ENCODE peak calls at places on chromosomes 11 and 22, in four cellular contexts. M is IMR-90, Y is HCT116, B is GM12878. I is an unnamed sample.

GRCh38 chr22:43846966-43847365 is 15.3 kb downstream of the SULT4A1 start:
- DNase-seq in M (no peak), Y (no peak), B (no peak), I (no peak)

GRCh38 chr22:48496987-48497650 is 1330.6 kb downstream of the BRD1 start:
- DNase-seq in M (no peak), Y (no peak), B (no peak), I (no peak)

GRCh38 chr11:14300661-14301304 is 58.2 kb downstream of the RRAS2 start:
- DNase-seq in M (peak), Y (peak), B (no peak), I (no peak)

GRCh38 chr22:19801340-19802000 is 40.9 kb downstream of the TBX1 start:
- DNase-seq in M (no peak), Y (no peak), B (no peak), I (no peak)

GRCh38 chr11:19919050-19919561 is 206.5 kb downstream of the NAV2 start:
- DNase-seq in M (peak), Y (no peak), B (no peak), I (no peak)

GRCh38 chr11:76880314-76880713 is 19.6 kb downstream of the ACER3 start:
- DNase-seq in M (no peak), Y (no peak), B (no peak), I (no peak)

GRCh38 chr11:121473064-121473777 is 20.5 kb upstream of the SORL1-AS1 start:
- DNase-seq in M (peak), Y (no peak), B (no peak), I (no peak)

GRCh38 chr22:37564111-37564711 is 3.9 kb downstream of the CDC42EP1 start:
- DNase-seq in M (peak), Y (no peak), B (no peak), I (no peak)

GRCh38 chr11:45649544-45650165 is 15.8 kb downstream of the CHST1 start:
- DNase-seq in M (no peak), Y (no peak), B (no peak), I (no peak)

GRCh38 chr11:14499178-14499559 is 442 bp downstream of the COPB1 start:
- DNase-seq in M (peak), Y (no peak), B (no peak), I (no peak)

GRCh38 chr22:37999640-38000272 is 15.4 kb upstream of the SOX10 start:
- DNase-seq in M (peak), Y (peak), B (no peak), I (no peak)

GRCh38 chr11:74749965-74750296 is 1.3 kb downstream of the RNF169 start:
- DNase-seq in M (no peak), Y (no peak), B (no peak), I (no peak)

GRCh38 chr11:57763568-57763967 is 2.0 kb downstream of the CTNND1 start:
- DNase-seq in M (peak), Y (no peak), B (no peak), I (no peak)

GRCh38 chr11:118265954-118266353 is 1.9 kb upstream of the MPZL2 start:
- DNase-seq in M (no peak), Y (no peak), B (no peak), I (no peak)

GRCh38 chr11:13215157-13215556 is 62.4 kb upstream of the BMAL1 start:
- DNase-seq in M (peak), Y (peak), B (no peak), I (no peak)

GRCh38 chr11:60985991-60986915 is 14.8 kb downstream of the CD6 start:
- DNase-seq in M (peak), Y (no peak), B (no peak), I (no peak)

GRCh38 chr11:130243816-130244215 is 70.9 kb downstream of the ZBTB44 start:
- DNase-seq in M (no peak), Y (no peak), B (peak), I (no peak)

GRCh38 chr11:13183094-13183825 is 94.3 kb upstream of the BMAL1 start:
- DNase-seq in M (peak), Y (no peak), B (no peak), I (no peak)

GRCh38 chr11:47264119-47264915 is 5.6 kb upstream of the MADD start:
- DNase-seq in M (peak), Y (no peak), B (no peak), I (no peak)

GRCh38 chr22:31085928-31086327 is 4.8 kb downstream of the SMTN start:
- DNase-seq in M (no peak), Y (no peak), B (no peak), I (no peak)

GRCh38 chr11:130452171-130452570 is 3.7 kb downstream of the ADAMTS15 start:
- DNase-seq in M (no peak), Y (no peak), B (no peak), I (no peak)

GRCh38 chr11:9462172-9462799 is 1.5 kb downstream of the ZNF143 start:
- DNase-seq in M (peak), Y (no peak), B (no peak), I (no peak)

GRCh38 chr11:86637976-86638375 is 34.4 kb downstream of the ME3 start:
- DNase-seq in M (peak), Y (no peak), B (no peak), I (no peak)

GRCh38 chr11:13000116-13000515 is 9.0 kb upstream of the RASSF10 start:
- DNase-seq in M (no peak), Y (no peak), B (no peak), I (no peak)

GRCh38 chr11:66915866-66916265 is 42.3 kb downstream of the PC start:
- DNase-seq in M (no peak), Y (no peak), B (no peak), I (no peak)

GRCh38 chr11:62433553-62434301 is 14.9 kb downstream of the SCGB1A1 start:
- DNase-seq in M (no peak), Y (no peak), B (no peak), I (no peak)

GRCh38 chr11:393219-394033 is 583 bp upstream of the PKP3 start:
- DNase-seq in M (peak), Y (peak), B (no peak), I (no peak)

GRCh38 chr11:5366856-5367255 is 15.5 kb downstream of the OR51B6 start:
- DNase-seq in M (peak), Y (no peak), B (no peak), I (no peak)

GRCh38 chr11:5367461-5368074 is 16.0 kb upstream of the OR51M1 start:
- DNase-seq in M (peak), Y (no peak), B (no peak), I (no peak)

GRCh38 chr11:5364214-5364613 is 12.9 kb downstream of the OR51B6 start:
- DNase-seq in M (peak), Y (no peak), B (no peak), I (no peak)

GRCh38 chr11:5362017-5362625 is 10.8 kb downstream of the OR51B6 start:
- DNase-seq in M (peak), Y (no peak), B (no peak), I (no peak)

DNA sequence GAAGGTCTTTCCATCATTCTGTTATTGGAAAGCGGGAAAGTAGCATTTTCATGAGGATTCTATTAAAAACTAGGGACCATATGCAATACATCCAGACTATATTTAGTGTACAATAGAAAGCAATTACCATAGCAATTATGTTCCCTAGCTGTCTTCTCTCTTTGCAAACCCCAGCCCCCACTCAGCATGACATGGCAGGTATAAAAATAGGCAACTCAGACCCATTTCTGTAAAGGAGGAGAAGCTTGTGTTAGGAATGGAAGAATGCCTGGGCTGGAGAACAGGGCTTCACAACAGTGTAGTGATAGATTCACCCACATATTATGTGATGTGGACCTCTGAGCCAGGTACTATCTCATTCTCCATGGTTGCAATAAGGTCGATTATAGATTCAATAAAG is 12.4 kb downstream of the OR51B6 start:
- DNase-seq in M (no peak), Y (no peak), B (no peak), I (no peak)
- TF ChIP-seq RAD21 in M (no peak), Y (no peak), B (no peak), I (no peak)

GRCh38 chr11:2182692-2183474 is 11.3 kb upstream of the TH start:
- DNase-seq in M (no peak), Y (no peak), B (no peak), I (no peak)
- TF ChIP-seq RAD21 in M (no peak), Y (no peak), B (no peak), I (no peak)

DNA sequence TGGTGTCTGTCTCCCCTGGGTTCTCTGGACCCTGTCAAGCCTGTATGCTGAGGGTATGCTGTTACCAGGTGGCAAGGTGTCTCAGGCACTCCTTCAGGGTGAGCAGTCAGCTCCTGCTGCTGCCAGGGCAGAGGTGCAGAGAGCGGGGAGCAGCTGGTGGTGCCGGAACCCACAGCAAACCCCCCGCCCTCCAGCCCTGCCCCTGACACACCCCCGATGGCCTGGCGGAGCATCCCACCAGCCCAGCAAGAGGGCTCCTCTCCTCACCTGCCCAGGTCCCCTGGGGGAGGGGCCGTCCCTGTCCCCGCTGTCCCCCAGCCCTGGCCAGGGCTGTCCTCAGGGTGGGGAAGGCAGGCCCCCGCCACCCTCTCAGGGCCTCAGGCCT is 12.0 kb upstream of the PIM3 start:
- DNase-seq in M (no peak), Y (no peak), B (no peak), I (no peak)
- TF ChIP-seq RAD21 in M (no peak), Y (no peak), B (no peak), I (no peak)

DNA sequence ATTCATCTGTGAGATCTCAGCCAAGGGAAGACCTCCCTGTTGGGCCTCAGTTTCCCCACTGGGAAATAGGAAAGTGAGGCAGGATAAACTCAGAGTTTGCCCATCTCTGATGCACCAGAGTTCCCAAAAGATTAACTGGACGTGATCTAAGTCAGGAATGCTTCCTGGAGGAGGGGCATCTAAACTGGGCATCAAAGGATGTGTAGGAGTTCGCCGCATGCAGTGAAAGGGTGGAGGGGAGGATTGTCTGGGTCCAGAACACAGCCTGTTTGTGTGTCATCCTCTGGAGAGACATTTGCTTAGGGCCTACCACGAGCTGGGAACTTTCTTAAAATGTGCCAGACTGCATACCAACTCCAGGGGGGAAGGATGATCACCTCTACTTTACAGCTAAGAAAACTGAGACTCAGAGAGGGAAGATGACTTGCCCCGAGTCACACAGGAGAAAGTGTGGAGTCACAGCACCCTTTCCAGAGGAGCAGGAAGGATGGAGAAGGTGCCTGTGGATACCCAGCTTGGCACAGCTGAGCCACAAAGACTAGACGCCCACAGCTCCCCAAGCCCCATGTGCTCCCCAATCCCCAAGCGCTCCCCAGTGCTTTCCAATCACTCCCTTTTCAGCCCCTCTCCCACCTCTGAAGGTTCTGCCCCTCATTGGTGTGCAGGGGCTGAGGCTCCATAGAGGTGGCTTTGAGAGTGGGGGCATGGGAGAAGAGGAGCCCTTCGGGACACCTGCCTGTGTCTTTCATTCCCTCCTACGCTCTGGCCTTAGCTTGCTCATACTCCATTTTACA is 50.1 kb downstream of the MN1 start:
- DNase-seq in M (no peak), Y (no peak), B (no peak), I (no peak)
- TF ChIP-seq RAD21 in M (no peak), Y (no peak), B (no peak), I (no peak)

GRCh38 chr11:96430668-96431067 is 40.9 kb downstream of the JRKL start:
- DNase-seq in M (no peak), Y (no peak), B (no peak), I (no peak)

GRCh38 chr11:96426356-96427103 is 36.7 kb downstream of the JRKL start:
- DNase-seq in M (peak), Y (peak), B (no peak), I (no peak)

GRCh38 chr11:96424693-96425092 is 34.9 kb downstream of the JRKL start:
- DNase-seq in M (peak), Y (no peak), B (no peak), I (no peak)
- TF ChIP-seq RAD21 in M (no peak), Y (no peak), B (no peak), I (no peak)

GRCh38 chr22:36317658-36318271 is 64.8 kb downstream of the APOL1 start:
- DNase-seq in M (no peak), Y (no peak), B (no peak), I (no peak)
- TF ChIP-seq RAD21 in M (no peak), Y (peak), B (no peak), I (no peak)

GRCh38 chr11:64101461-64101860 is 64.5 kb downstream of the MACROD1 start:
- DNase-seq in M (no peak), Y (no peak), B (no peak), I (no peak)

GRCh38 chr11:64100345-64100744 is 64.6 kb downstream of the FLRT1 start:
- DNase-seq in M (no peak), Y (no peak), B (no peak), I (no peak)

GRCh38 chr11:64100782-64101358 is 65.0 kb downstream of the MACROD1 start:
- DNase-seq in M (no peak), Y (no peak), B (no peak), I (no peak)

GRCh38 chr11:64103377-64103985 is 62.4 kb downstream of the MACROD1 start:
- DNase-seq in M (no peak), Y (no peak), B (no peak), I (no peak)

GRCh38 chr11:64102005-64102738 is 63.7 kb downstream of the MACROD1 start:
- DNase-seq in M (no peak), Y (no peak), B (no peak), I (no peak)
- TF ChIP-seq RAD21 in M (no peak), Y (no peak), B (no peak), I (no peak)

GRCh38 chr11:59144579-59145345 is 2.1 kb downstream of the FAM111A start:
- DNase-seq in M (peak), Y (peak), B (peak), I (peak)

GRCh38 chr11:59141673-59142460 is 789 bp upstream of the FAM111A start:
- DNase-seq in M (peak), Y (no peak), B (no peak), I (no peak)

GRCh38 chr11:59144096-59144495 is 1.4 kb downstream of the FAM111A start:
- DNase-seq in M (peak), Y (no peak), B (no peak), I (no peak)

GRCh38 chr11:59141191-59141590 is 1.5 kb upstream of the FAM111A start:
- DNase-seq in M (no peak), Y (no peak), B (no peak), I (no peak)

GRCh38 chr11:59142530-59143507 is at the start of gene FAM111A:
- DNase-seq in M (peak), Y (peak), B (peak), I (peak)
- TF ChIP-seq RAD21 in M (peak), Y (no peak), B (peak), I (no peak)

DNA sequence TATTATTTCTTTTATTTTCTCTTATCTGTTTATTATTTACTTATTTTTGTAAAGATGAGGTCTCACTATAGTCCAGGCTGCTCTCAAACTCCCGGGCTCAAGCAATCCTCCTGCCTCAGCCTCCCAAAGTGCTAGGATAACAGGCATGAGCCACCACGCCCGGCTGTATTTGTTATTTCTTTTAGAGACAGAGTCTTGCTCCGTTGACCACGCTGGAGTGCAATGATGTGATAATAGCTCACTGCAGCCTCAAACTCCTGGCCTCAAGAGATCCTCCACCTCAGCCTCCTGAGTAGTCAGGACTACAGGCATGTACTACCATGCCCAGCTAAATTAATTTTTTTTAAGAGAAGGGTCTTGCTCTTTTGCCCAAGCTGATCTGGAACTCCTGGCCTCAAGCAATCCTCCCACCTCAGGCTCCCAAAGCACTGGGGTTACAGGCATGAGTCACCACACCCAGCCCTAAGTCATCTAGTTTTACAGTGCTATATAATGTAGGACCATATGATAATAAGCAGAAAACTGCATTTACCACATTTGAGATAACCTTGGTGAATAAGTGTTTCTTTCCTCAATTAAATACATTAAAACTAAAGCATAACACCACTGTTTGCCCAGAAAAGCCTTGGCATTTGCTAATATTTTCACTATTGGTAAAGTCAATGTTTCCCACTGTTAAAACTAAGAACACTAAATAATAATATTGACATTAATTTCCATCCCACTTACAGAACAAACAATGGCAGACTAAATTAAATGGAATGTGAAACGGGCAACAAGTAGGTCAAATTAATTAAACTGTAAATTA is 127.5 kb downstream of the SIK3 start:
- DNase-seq in M (peak), Y (no peak), B (no peak), I (no peak)
- TF ChIP-seq RAD21 in M (no peak), Y (no peak), B (no peak), I (no peak)

GRCh38 chr11:95453616-95454118 is 222.7 kb upstream of the SESN3 start:
- DNase-seq in M (no peak), Y (peak), B (no peak), I (no peak)
- TF ChIP-seq RAD21 in M (no peak), Y (no peak), B (no peak), I (no peak)

I was measured in H1.